ENCODE peak calls at places on chromosomes 11 and 22, in ten cellular contexts. J is ovary, W is sigmoid colon, G is body of pancreas, X is stomach, Y is heart left ventricle, L is IMR-90, U is endothelial cell of umbilical vein, V is testis, A is tibial nerve. O is an unnamed sample.

GRCh38 chr11:2891291-2891690 is 5.7 kb upstream of the CDKN1C start:
- DNase-seq in J (peak; percentile 61), W (no peak), G (no peak), X (no peak), Y (no peak), L (no peak), U (no peak), V (no peak), A (no peak), O (no peak)

GRCh38 chr11:64762277-64762915 is 2.6 kb upstream of the PYGM start:
- DNase-seq in J (no peak), W (peak; percentile 65), G (no peak), X (peak; percentile 24), Y (peak; percentile 25), L (no peak), U (no peak), V (no peak), A (no peak), O (no peak)

GRCh38 chr11:66861051-66861773 is 4.3 kb downstream of the LRFN4 start:
- DNase-seq in J (no peak), W (peak; percentile 57), G (no peak), X (no peak), Y (no peak), L (no peak), U (no peak), V (no peak), A (no peak), O (no peak)

GRCh38 chr11:34916810-34917780 is 677 bp downstream of the PDHX start:
- DNase-seq in J (no peak), W (no peak), G (no peak), X (no peak), Y (no peak), L (peak; percentile 30), U (peak; percentile 28), V (peak; percentile 35), A (no peak), O (no peak)

GRCh38 chr11:1295086-1295485 is 14.3 kb downstream of the TOLLIP start:
- DNase-seq in J (no peak), W (peak; percentile 41), G (no peak), X (no peak), Y (peak; percentile 10), L (no peak), U (no peak), V (no peak), A (no peak), O (no peak)

GRCh38 chr11:88434333-88434976 is 96.9 kb upstream of the CTSC start:
- DNase-seq in J (no peak), W (no peak), G (no peak), X (no peak), Y (no peak), L (no peak), U (no peak), V (no peak), A (no peak), O (no peak)

GRCh38 chr11:24861440-24861839 is 364.6 kb downstream of the LUZP2 start:
- DNase-seq in J (no peak), W (no peak), G (no peak), X (no peak), Y (no peak), L (no peak), U (no peak), V (no peak), A (no peak), O (no peak)

GRCh38 chr11:67006029-67006884 is 16.7 kb upstream of the SYT12 start:
- DNase-seq in J (no peak), W (no peak), G (no peak), X (no peak), Y (peak; percentile 62), L (no peak), U (no peak), V (peak; percentile 80), A (peak; percentile 47), O (no peak)

GRCh38 chr22:44393066-44393465 is 80.3 kb upstream of the SHISAL1 start:
- DNase-seq in J (peak; percentile 3), W (peak; percentile 37), G (peak; percentile 5), X (no peak), Y (peak; percentile 2), L (no peak), U (no peak), V (no peak), A (no peak), O (no peak)

GRCh38 chr11:898160-898517 is 12.5 kb downstream of the CHID1 start:
- DNase-seq in J (no peak), W (no peak), G (no peak), X (no peak), Y (no peak), L (peak; percentile 11), U (peak; percentile 13), V (peak; percentile 49), A (no peak), O (no peak)

GRCh38 chr11:101008961-101009684 is 120.5 kb downstream of the PGR start:
- DNase-seq in J (no peak), W (no peak), G (no peak), X (no peak), Y (no peak), L (no peak), U (no peak), V (no peak), A (no peak), O (no peak)

GRCh38 chr11:66258473-66258893 is 10.0 kb upstream of the RAB1B start:
- DNase-seq in J (no peak), W (no peak), G (no peak), X (no peak), Y (no peak), L (no peak), U (no peak), V (no peak), A (no peak), O (no peak)

GRCh38 chr11:104275992-104276391 is 112.0 kb upstream of the PDGFD start:
- DNase-seq in J (no peak), W (no peak), G (no peak), X (no peak), Y (no peak), L (peak; percentile 8), U (no peak), V (no peak), A (no peak), O (no peak)

DNA sequence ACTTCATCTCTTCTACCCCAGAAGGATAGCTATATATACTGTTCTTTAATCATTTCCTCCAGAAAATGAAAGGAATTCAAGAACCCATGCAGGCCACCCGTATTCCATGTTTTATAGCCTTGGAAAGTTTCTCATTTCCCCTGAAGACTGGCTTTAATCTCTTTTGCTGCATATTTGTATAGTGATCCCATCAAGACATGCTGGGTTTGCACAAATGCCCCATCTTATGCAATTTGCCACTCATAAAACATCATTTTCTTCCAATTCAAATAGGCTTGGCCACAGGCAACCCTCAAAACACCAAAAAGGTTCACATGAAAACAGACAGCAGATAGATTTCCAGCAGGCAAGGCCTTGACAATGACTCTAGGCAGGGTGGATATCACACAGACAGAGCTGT is 28.3 kb upstream of the APOA1 start:
- DNase-seq in J (no peak), W (no peak), G (no peak), X (no peak), Y (no peak), L (peak; percentile 37), U (no peak), V (no peak), A (no peak), O (no peak)
- H3K36me3 ChIP-seq in J (no peaks in the 10 kb centered on the region), W (peaks cover 100% of the 10 kb centered on the region), G (peaks cover 37% of the 10 kb centered on the region), X (peaks cover 52% of the 10 kb centered on the region), Y (peaks cover 98% of the 10 kb centered on the region), L (peaks cover 37% of the 10 kb centered on the region), U (peaks cover 6% of the 10 kb centered on the region), V (no peaks in the 10 kb centered on the region), A (peaks cover 21% of the 10 kb centered on the region), O (peaks cover 7% of the 10 kb centered on the region)

GRCh38 chr22:29385748-29386147 is 2.6 kb downstream of the AP1B1 start:
- DNase-seq in J (no peak), W (no peak), G (peak; percentile 53), X (peak; percentile 57), Y (no peak), L (no peak), U (peak; percentile 42), V (peak; percentile 28), A (peak; percentile 27), O (no peak)

GRCh38 chr22:29385305-29385704 is 3.1 kb downstream of the AP1B1 start:
- DNase-seq in J (no peak), W (no peak), G (no peak), X (no peak), Y (no peak), L (no peak), U (no peak), V (no peak), A (no peak), O (no peak)

GRCh38 chr22:29390270-29390669 is 1.9 kb upstream of the AP1B1 start:
- DNase-seq in J (no peak), W (no peak), G (no peak), X (no peak), Y (no peak), L (no peak), U (no peak), V (no peak), A (no peak), O (no peak)

GRCh38 chr22:29388759-29389090 is 355 bp upstream of the AP1B1 start:
- DNase-seq in J (no peak), W (no peak), G (no peak), X (no peak), Y (no peak), L (no peak), U (no peak), V (no peak), A (no peak), O (no peak)

GRCh38 chr22:29387921-29388758 is at the start of gene AP1B1:
- DNase-seq in J (peak; percentile 92), W (peak; percentile 96), G (peak; percentile 96), X (peak; percentile 98), Y (peak; percentile 97), L (peak; percentile 84), U (peak; percentile 86), V (peak; percentile 96), A (peak; percentile 84), O (peak; percentile 79)
- TF ChIP-seq POLR2A in J (peak; percentile 19), W (peak; percentile 57), G (peak; percentile 86), X (no peak), Y (no peak), L (no peak), U (peak; percentile 44), V (no peak), A (no peak), O (peak; percentile 47)

DNA sequence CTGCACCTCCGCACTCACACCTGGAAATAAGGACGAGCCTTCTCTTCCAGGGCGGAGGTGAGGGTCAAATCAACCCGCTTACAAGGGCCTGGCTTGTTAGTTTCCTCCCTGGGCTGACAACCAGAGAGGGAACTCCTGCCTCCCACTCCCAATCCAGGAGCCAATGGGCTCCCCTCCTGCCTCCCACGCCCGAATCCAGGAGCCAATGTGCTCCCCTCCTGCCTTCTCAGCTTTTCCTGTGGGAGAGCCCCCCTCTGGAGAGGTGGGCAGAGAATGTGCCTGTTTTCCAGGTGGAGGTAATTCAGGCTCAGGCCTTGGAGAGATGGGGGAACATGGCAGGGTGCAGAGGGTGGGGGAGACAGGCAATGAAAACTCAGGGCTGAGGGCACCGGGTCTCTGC is 53.7 kb upstream of the TTLL12 start:
- DNase-seq in J (no peak), W (no peak), G (no peak), X (no peak), Y (no peak), L (no peak), U (no peak), V (no peak), A (no peak), O (no peak)
- H3K4me3 ChIP-seq in J (no peak overlapping the region), W (no peak overlapping the region), G (no peak overlapping the region), X (no peak overlapping the region), Y (no peak overlapping the region), L (no peak overlapping the region), U (no peak overlapping the region), V (no peak overlapping the region), A (no peak overlapping the region), O (no peak overlapping the region)

GRCh38 chr11:13376838-13377237 is 86.2 kb downstream of the BTBD10 start:
- DNase-seq in J (no peak), W (no peak), G (no peak), X (no peak), Y (no peak), L (no peak), U (no peak), V (no peak), A (no peak), O (no peak)
- H3K36me3 ChIP-seq in J (no peaks in the 10 kb centered on the region), W (peaks cover 98% of the 10 kb centered on the region), G (peaks cover 16% of the 10 kb centered on the region), X (peaks cover 54% of the 10 kb centered on the region), Y (peaks cover 99% of the 10 kb centered on the region), L (peaks cover 42% of the 10 kb centered on the region), U (no peaks in the 10 kb centered on the region), V (no peaks in the 10 kb centered on the region), A (peaks cover 18% of the 10 kb centered on the region), O (peaks cover 15% of the 10 kb centered on the region)

O was measured in esophagus squamous epithelium.